ENCODE peak calls at places on chromosomes 13 and 19, in four cellular contexts. O is M059J, N is posterior vena cava, S is astrocyte of the spinal cord. T is an unnamed sample.

GRCh38 chr19:40143612-40144011 is 47.6 kb upstream of the MAP3K10 start:
- DNase-seq in O (no peak), N (no peak), S (no peak), T (no peak)

GRCh38 chr13:37226966-37227365 is 121.5 kb upstream of the CSNK1A1L start:
- DNase-seq in O (no peak), N (no peak), S (peak; percentile 40), T (no peak)

GRCh38 chr13:34156841-34157365 is 339.0 kb downstream of the RFC3 start:
- DNase-seq in O (peak; percentile 97), N (peak; percentile 88), S (peak; percentile 96), T (no peak)

GRCh38 chr19:8370176-8371010 is 6.4 kb downstream of the ANGPTL4 start:
- DNase-seq in O (no peak), N (peak; percentile 64), S (no peak), T (no peak)

GRCh38 chr19:18332917-18333530 is 7.4 kb upstream of the PGPEP1 start:
- DNase-seq in O (no peak), N (no peak), S (no peak), T (no peak)

GRCh38 chr19:52170863-52171320 is 529 bp downstream of the ZNF836 start:
- DNase-seq in O (peak; percentile 3), N (no peak), S (no peak), T (no peak)

GRCh38 chr13:83765796-83766195 is 116.5 kb downstream of the SLITRK1 start:
- DNase-seq in O (no peak), N (no peak), S (no peak), T (no peak)

GRCh38 chr13:43240278-43240677 is 216.9 kb downstream of the DNAJC15 start:
- DNase-seq in O (no peak), N (no peak), S (no peak), T (no peak)

GRCh38 chr19:31402931-31403330 is 53.7 kb upstream of the TSHZ3 start:
- DNase-seq in O (no peak), N (no peak), S (no peak), T (no peak)

GRCh38 chr19:44959691-44960090 is 4.5 kb downstream of the CLPTM1 start:
- DNase-seq in O (no peak), N (no peak), S (no peak), T (no peak)